ENCODE peak calls at places on chromosome 15, in ten cellular contexts. One of them, this sample, is unnamed.

GRCh38 chr15:51076898-51077564 is 17.7 kb downstream of the TNFAIP8L3 start:
- DNase-seq in esophagus squamous epithelium: no peak
- DNase-seq in HFF-Myc: no peak
- DNase-seq in HCT116: no peak
- DNase-seq in lower leg skin: no peak
- DNase-seq in AG10803: peak
- DNase-seq in HepG2: no peak
- DNase-seq in astrocyte of the spinal cord: peak
- DNase-seq in fibroblast of pulmonary artery: peak
- DNase-seq in nephron progenitor cell: no peak
- DNase-seq in this sample: no peak

GRCh38 chr15:51369451-51369761 is 28.0 kb downstream of the GLDN start:
- DNase-seq in esophagus squamous epithelium: no peak
- DNase-seq in HFF-Myc: no peak
- DNase-seq in HCT116: no peak
- DNase-seq in lower leg skin: no peak
- DNase-seq in AG10803: no peak
- DNase-seq in HepG2: no peak
- DNase-seq in astrocyte of the spinal cord: no peak
- DNase-seq in fibroblast of pulmonary artery: no peak
- DNase-seq in nephron progenitor cell: no peak
- DNase-seq in this sample: no peak

GRCh38 chr15:60407406-60407805 is 9.6 kb upstream of the ANXA2 start:
- DNase-seq in esophagus squamous epithelium: no peak
- DNase-seq in HFF-Myc: peak
- DNase-seq in HCT116: no peak
- DNase-seq in lower leg skin: no peak
- DNase-seq in AG10803: peak
- DNase-seq in HepG2: no peak
- DNase-seq in astrocyte of the spinal cord: peak
- DNase-seq in fibroblast of pulmonary artery: peak
- DNase-seq in nephron progenitor cell: no peak
- DNase-seq in this sample: peak

GRCh38 chr15:42825599-42825998 is 88.7 kb upstream of the CDAN1 start:
- DNase-seq in esophagus squamous epithelium: no peak
- DNase-seq in HFF-Myc: no peak
- DNase-seq in HCT116: no peak
- DNase-seq in lower leg skin: no peak
- DNase-seq in AG10803: no peak
- DNase-seq in HepG2: no peak
- DNase-seq in astrocyte of the spinal cord: no peak
- DNase-seq in fibroblast of pulmonary artery: no peak
- DNase-seq in nephron progenitor cell: no peak
- DNase-seq in this sample: no peak

GRCh38 chr15:81190922-81191507 is 5.7 kb upstream of the IL16 start:
- DNase-seq in esophagus squamous epithelium: no peak
- DNase-seq in HFF-Myc: no peak
- DNase-seq in HCT116: no peak
- DNase-seq in lower leg skin: no peak
- DNase-seq in AG10803: peak
- DNase-seq in HepG2: no peak
- DNase-seq in astrocyte of the spinal cord: no peak
- DNase-seq in fibroblast of pulmonary artery: no peak
- DNase-seq in nephron progenitor cell: no peak
- DNase-seq in this sample: no peak

GRCh38 chr15:33551860-33552259 is 241.1 kb downstream of the RYR3 start:
- DNase-seq in esophagus squamous epithelium: no peak
- DNase-seq in HFF-Myc: no peak
- DNase-seq in HCT116: no peak
- DNase-seq in lower leg skin: no peak
- DNase-seq in AG10803: no peak
- DNase-seq in HepG2: no peak
- DNase-seq in astrocyte of the spinal cord: no peak
- DNase-seq in fibroblast of pulmonary artery: no peak
- DNase-seq in nephron progenitor cell: no peak
- DNase-seq in this sample: no peak

GRCh38 chr15:96977886-96978285 is 647.4 kb downstream of the NR2F2 start:
- DNase-seq in esophagus squamous epithelium: no peak
- DNase-seq in HFF-Myc: no peak
- DNase-seq in HCT116: no peak
- DNase-seq in lower leg skin: no peak
- DNase-seq in AG10803: no peak
- DNase-seq in HepG2: no peak
- DNase-seq in astrocyte of the spinal cord: no peak
- DNase-seq in fibroblast of pulmonary artery: no peak
- DNase-seq in nephron progenitor cell: no peak
- DNase-seq in this sample: no peak

GRCh38 chr15:66685638-66686150 is 16.3 kb upstream of the SMAD6 start:
- DNase-seq in esophagus squamous epithelium: no peak
- DNase-seq in HFF-Myc: no peak
- DNase-seq in HCT116: no peak
- DNase-seq in lower leg skin: no peak
- DNase-seq in AG10803: no peak
- DNase-seq in HepG2: no peak
- DNase-seq in astrocyte of the spinal cord: no peak
- DNase-seq in fibroblast of pulmonary artery: no peak
- DNase-seq in nephron progenitor cell: no peak
- DNase-seq in this sample: no peak

GRCh38 chr15:47432831-47433230 is 284.5 kb upstream of the SEMA6D start:
- DNase-seq in esophagus squamous epithelium: no peak
- DNase-seq in HFF-Myc: no peak
- DNase-seq in HCT116: no peak
- DNase-seq in lower leg skin: no peak
- DNase-seq in AG10803: peak
- DNase-seq in HepG2: no peak
- DNase-seq in astrocyte of the spinal cord: peak
- DNase-seq in fibroblast of pulmonary artery: peak
- DNase-seq in nephron progenitor cell: no peak
- DNase-seq in this sample: peak

DNA sequence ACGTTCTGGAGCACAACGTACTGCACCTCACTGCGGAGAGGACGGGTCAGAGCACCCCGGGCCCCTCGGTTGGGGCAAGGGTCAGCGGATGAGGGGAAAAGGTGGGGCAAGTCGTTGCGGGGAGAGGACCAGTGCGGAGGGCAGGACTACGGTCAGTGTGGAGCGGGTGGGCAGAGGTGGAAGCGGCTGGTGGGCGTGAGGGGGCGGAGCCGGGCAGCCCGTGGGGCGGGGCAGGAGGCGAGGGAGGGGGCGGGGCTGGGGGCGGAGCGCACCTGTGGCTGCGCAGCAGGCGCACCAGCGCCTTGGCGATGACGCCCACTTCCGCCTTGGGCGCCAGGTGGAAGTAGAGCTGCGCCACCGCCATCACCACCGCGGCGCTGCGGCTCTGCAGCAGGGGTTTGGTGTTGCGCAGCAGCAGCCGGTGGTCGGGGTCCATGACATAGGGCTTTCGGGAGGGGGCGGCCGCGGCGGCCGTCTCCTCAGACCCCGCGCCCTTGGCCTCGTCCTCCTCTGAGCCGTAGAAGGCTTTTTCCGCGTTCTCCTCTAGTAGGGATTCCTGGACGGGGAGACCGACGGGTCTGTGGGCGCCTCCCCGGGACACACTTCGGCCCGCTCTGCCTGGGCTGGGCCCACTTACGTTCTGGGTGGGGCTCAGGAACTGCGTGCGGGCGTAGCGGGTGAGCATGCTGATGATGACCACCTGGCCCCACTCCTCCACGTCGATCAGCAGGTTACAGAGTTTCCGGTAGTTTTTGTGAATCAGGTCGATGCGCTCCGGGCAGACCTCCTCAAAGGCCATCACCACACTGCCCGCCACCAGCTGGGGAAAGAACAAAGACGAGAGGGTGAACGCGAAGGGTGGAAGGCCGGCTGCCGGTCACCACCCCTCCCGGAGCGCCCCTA is 29.2 kb downstream of the AP3B2 start:
- DNase-seq in esophagus squamous epithelium: no peak
- DNase-seq in HFF-Myc: no peak
- DNase-seq in HCT116: no peak
- DNase-seq in lower leg skin: no peak
- DNase-seq in AG10803: no peak
- DNase-seq in HepG2: no peak
- DNase-seq in astrocyte of the spinal cord: no peak
- DNase-seq in fibroblast of pulmonary artery: no peak
- DNase-seq in nephron progenitor cell: peak
- DNase-seq in this sample: no peak
- TF ChIP-seq CTCF in esophagus squamous epithelium: peak
- TF ChIP-seq CTCF in HFF-Myc: no peak
- TF ChIP-seq CTCF in HCT116: no peak
- TF ChIP-seq CTCF in lower leg skin: no peak
- TF ChIP-seq CTCF in AG10803: no peak
- TF ChIP-seq CTCF in HepG2: no peak
- TF ChIP-seq CTCF in astrocyte of the spinal cord: no peak
- TF ChIP-seq CTCF in fibroblast of pulmonary artery: no peak
- TF ChIP-seq CTCF in nephron progenitor cell: no peak
- TF ChIP-seq CTCF in this sample: no peak

GRCh38 chr15:30030350-30030749 is 52.4 kb upstream of the GOLGA8J start:
- DNase-seq in esophagus squamous epithelium: no peak
- DNase-seq in HFF-Myc: no peak
- DNase-seq in HCT116: peak
- DNase-seq in lower leg skin: no peak
- DNase-seq in AG10803: no peak
- DNase-seq in HepG2: no peak
- DNase-seq in astrocyte of the spinal cord: no peak
- DNase-seq in fibroblast of pulmonary artery: peak
- DNase-seq in nephron progenitor cell: no peak
- DNase-seq in this sample: no peak
- TF ChIP-seq CTCF in esophagus squamous epithelium: no peak
- TF ChIP-seq CTCF in HFF-Myc: no peak
- TF ChIP-seq CTCF in HCT116: peak
- TF ChIP-seq CTCF in lower leg skin: no peak
- TF ChIP-seq CTCF in AG10803: no peak
- TF ChIP-seq CTCF in HepG2: peak
- TF ChIP-seq CTCF in astrocyte of the spinal cord: no peak
- TF ChIP-seq CTCF in fibroblast of pulmonary artery: no peak
- TF ChIP-seq CTCF in nephron progenitor cell: no peak
- TF ChIP-seq CTCF in this sample: no peak

GRCh38 chr15:64150236-64150578 is 1.3 kb upstream of the SNX22 start:
- DNase-seq in esophagus squamous epithelium: no peak
- DNase-seq in HFF-Myc: no peak
- DNase-seq in HCT116: no peak
- DNase-seq in lower leg skin: no peak
- DNase-seq in AG10803: no peak
- DNase-seq in HepG2: no peak
- DNase-seq in astrocyte of the spinal cord: no peak
- DNase-seq in fibroblast of pulmonary artery: no peak
- DNase-seq in nephron progenitor cell: no peak
- DNase-seq in this sample: no peak

GRCh38 chr15:64148168-64148567 is 3.4 kb upstream of the SNX22 start:
- DNase-seq in esophagus squamous epithelium: no peak
- DNase-seq in HFF-Myc: no peak
- DNase-seq in HCT116: no peak
- DNase-seq in lower leg skin: no peak
- DNase-seq in AG10803: no peak
- DNase-seq in HepG2: no peak
- DNase-seq in astrocyte of the spinal cord: no peak
- DNase-seq in fibroblast of pulmonary artery: no peak
- DNase-seq in nephron progenitor cell: no peak
- DNase-seq in this sample: no peak

GRCh38 chr15:64148581-64148980 is 3.0 kb upstream of the SNX22 start:
- DNase-seq in esophagus squamous epithelium: no peak
- DNase-seq in HFF-Myc: no peak
- DNase-seq in HCT116: no peak
- DNase-seq in lower leg skin: no peak
- DNase-seq in AG10803: no peak
- DNase-seq in HepG2: no peak
- DNase-seq in astrocyte of the spinal cord: no peak
- DNase-seq in fibroblast of pulmonary artery: no peak
- DNase-seq in nephron progenitor cell: no peak
- DNase-seq in this sample: no peak

GRCh38 chr15:64151727-64152506 is at the start of gene SNX22:
- DNase-seq in esophagus squamous epithelium: no peak
- DNase-seq in HFF-Myc: no peak
- DNase-seq in HCT116: no peak
- DNase-seq in lower leg skin: no peak
- DNase-seq in AG10803: no peak
- DNase-seq in HepG2: no peak
- DNase-seq in astrocyte of the spinal cord: no peak
- DNase-seq in fibroblast of pulmonary artery: no peak
- DNase-seq in nephron progenitor cell: peak
- DNase-seq in this sample: no peak

GRCh38 chr15:64149424-64150235 is 1.9 kb upstream of the SNX22 start:
- DNase-seq in esophagus squamous epithelium: no peak
- DNase-seq in HFF-Myc: no peak
- DNase-seq in HCT116: no peak
- DNase-seq in lower leg skin: no peak
- DNase-seq in AG10803: no peak
- DNase-seq in HepG2: no peak
- DNase-seq in astrocyte of the spinal cord: no peak
- DNase-seq in fibroblast of pulmonary artery: no peak
- DNase-seq in nephron progenitor cell: no peak
- DNase-seq in this sample: peak
- TF ChIP-seq CTCF in esophagus squamous epithelium: no peak
- TF ChIP-seq CTCF in HFF-Myc: peak
- TF ChIP-seq CTCF in HCT116: peak
- TF ChIP-seq CTCF in lower leg skin: no peak
- TF ChIP-seq CTCF in AG10803: peak
- TF ChIP-seq CTCF in HepG2: peak
- TF ChIP-seq CTCF in astrocyte of the spinal cord: peak
- TF ChIP-seq CTCF in fibroblast of pulmonary artery: peak
- TF ChIP-seq CTCF in nephron progenitor cell: no peak
- TF ChIP-seq CTCF in this sample: peak

DNA sequence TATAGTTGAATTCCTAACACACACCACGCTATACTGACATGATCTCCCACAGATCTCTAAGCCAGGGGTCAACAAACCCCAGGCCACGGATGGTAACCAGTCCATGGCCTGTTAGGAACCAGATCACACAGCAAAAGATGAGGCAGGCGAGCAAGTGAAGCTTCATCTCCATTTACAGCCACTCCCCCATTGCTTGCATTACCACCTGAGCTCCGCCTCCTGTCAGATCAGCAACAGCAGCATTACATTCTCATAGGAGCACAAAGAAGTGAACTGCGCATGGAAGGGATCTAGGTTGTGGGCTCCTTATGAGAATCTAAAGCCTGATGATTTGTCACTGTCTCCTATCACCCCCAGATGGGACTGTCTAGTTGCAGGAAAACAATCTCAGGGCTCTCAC is 2.7 kb downstream of the PDCD7 start:
- DNase-seq in esophagus squamous epithelium: no peak
- DNase-seq in HFF-Myc: no peak
- DNase-seq in HCT116: no peak
- DNase-seq in lower leg skin: no peak
- DNase-seq in AG10803: no peak
- DNase-seq in HepG2: no peak
- DNase-seq in astrocyte of the spinal cord: no peak
- DNase-seq in fibroblast of pulmonary artery: no peak
- DNase-seq in nephron progenitor cell: no peak
- DNase-seq in this sample: no peak
- TF ChIP-seq CTCF in esophagus squamous epithelium: no peak
- TF ChIP-seq CTCF in HFF-Myc: no peak
- TF ChIP-seq CTCF in HCT116: no peak
- TF ChIP-seq CTCF in lower leg skin: no peak
- TF ChIP-seq CTCF in AG10803: no peak
- TF ChIP-seq CTCF in HepG2: no peak
- TF ChIP-seq CTCF in astrocyte of the spinal cord: no peak
- TF ChIP-seq CTCF in fibroblast of pulmonary artery: no peak
- TF ChIP-seq CTCF in nephron progenitor cell: no peak
- TF ChIP-seq CTCF in this sample: no peak

This sample was measured in HFFc6.